ENCODE peak calls at places on chromosomes 4 and X, in four cellular contexts. N is H1, Y is HepG2, L is K562. Q is an unnamed sample.

GRCh38 chrX:149569770-149570169 is 17.5 kb downstream of the MAGEA9B start:
- DNase-seq in L (no peak), N (no peak), Y (no peak), Q (no peak)

GRCh38 chrX:151631822-151632221 is 63.4 kb upstream of the PRRG3 start:
- DNase-seq in Y (no peak), L (no peak), N (no peak), Q (no peak)

GRCh38 chr4:84492737-84493091 is 6.4 kb downstream of the NKX6-1 start:
- DNase-seq in L (no peak), N (no peak), Y (no peak), Q (no peak)

GRCh38 chr4:87003266-87003665 is 68.5 kb downstream of the AFF1 start:
- DNase-seq in Y (no peak), N (no peak), L (no peak), Q (no peak)

GRCh38 chrX:38560776-38561125 is 591 bp upstream of the TSPAN7 start:
- DNase-seq in Y (no peak), L (no peak), N (no peak), Q (no peak)

GRCh38 chr4:38782452-38783108 is at the start of gene TLR10:
- DNase-seq in L (peak), Y (peak), N (no peak), Q (peak)

GRCh38 chr4:90745176-90745575 is 618.0 kb downstream of the CCSER1 start:
- DNase-seq in L (no peak), Y (no peak), N (no peak), Q (peak)

GRCh38 chr4:59818656-59819055 is 1381.5 kb upstream of the ADGRL3 start:
- DNase-seq in Y (no peak), N (no peak), L (no peak), Q (peak)

GRCh38 chrX:1102786-1103185 is 109.7 kb downstream of the CRLF2 start:
- DNase-seq in N (no peak), Y (no peak), L (no peak), Q (no peak)

GRCh38 chrX:101986571-101986970 is 54.7 kb upstream of the ZMAT1 start:
- DNase-seq in Y (no peak), N (no peak), L (no peak), Q (no peak)

GRCh38 chr4:3361406-3361805 is 68.6 kb downstream of the RGS12 start:
- DNase-seq in N (no peak), Y (no peak), L (no peak), Q (no peak)

GRCh38 chr4:177671845-177672244 is 229.6 kb upstream of the AGA start:
- DNase-seq in N (no peak), L (no peak), Y (no peak), Q (no peak)

GRCh38 chr4:77418333-77418732 is 187.3 kb upstream of the CXCL13 start:
- DNase-seq in N (no peak), Y (no peak), L (no peak), Q (peak)

GRCh38 chr4:73847507-73848182 is 5.5 kb upstream of the PF4V1 start:
- DNase-seq in Y (no peak), L (no peak), N (no peak), Q (no peak)

GRCh38 chr4:13698296-13698695 is 70.8 kb upstream of the BOD1L1 start:
- DNase-seq in N (no peak), L (no peak), Y (no peak), Q (no peak)

GRCh38 chr4:84804126-84804525 is 162.4 kb downstream of the WDFY3 start:
- DNase-seq in L (no peak), N (no peak), Y (no peak), Q (no peak)

GRCh38 chr4:187124311-187124710 is 400.7 kb upstream of the FAT1 start:
- DNase-seq in L (no peak), N (no peak), Y (no peak), Q (no peak)

GRCh38 chrX:53160297-53160983 is 64.6 kb downstream of the KDM5C start:
- DNase-seq in L (no peak), Y (no peak), N (no peak), Q (no peak)

GRCh38 chr4:35793045-35793722 is 451.1 kb downstream of the ARAP2 start:
- DNase-seq in L (no peak), Y (no peak), N (no peak), Q (no peak)

GRCh38 chr4:89829470-89830138 is 7.4 kb downstream of the SNCA start:
- DNase-seq in N (no peak), L (no peak), Y (peak), Q (no peak)

GRCh38 chr4:110639207-110640092 is 16.6 kb upstream of the PITX2 start:
- DNase-seq in L (no peak), Y (no peak), N (peak), Q (no peak)

GRCh38 chr4:74873545-74874295 is 59.2 kb upstream of the PARM1 start:
- DNase-seq in N (no peak), L (no peak), Y (no peak), Q (no peak)

GRCh38 chrX:27336466-27337091 is 126.6 kb downstream of the PPP4R3C start:
- DNase-seq in Y (peak), N (peak), L (peak), Q (peak)

GRCh38 chrX:57565198-57565597 is 26.6 kb upstream of the ZXDB start:
- DNase-seq in N (no peak), Y (peak), L (no peak), Q (no peak)

GRCh38 chrX:109940411-109940810 is 62.5 kb upstream of the TMEM164 start:
- DNase-seq in L (no peak), Y (no peak), N (no peak), Q (no peak)

GRCh38 chr4:139934786-139935330 is 219.1 kb downstream of the MAML3 start:
- DNase-seq in L (no peak), Y (no peak), N (no peak), Q (no peak)

GRCh38 chr4:123055943-123056342 is 133.5 kb upstream of the NUDT6 start:
- DNase-seq in L (no peak), Y (no peak), N (no peak), Q (no peak)

GRCh38 chr4:109985993-109986640 is 73.4 kb downstream of the EGF start:
- DNase-seq in N (no peak), L (no peak), Y (no peak), Q (no peak)

GRCh38 chr4:123661080-123661737 is 264.6 kb downstream of the SPRY1 start:
- DNase-seq in L (peak), N (no peak), Y (no peak), Q (no peak)

GRCh38 chr4:169159614-169160013 is 111.1 kb downstream of the SH3RF1 start:
- DNase-seq in N (no peak), L (no peak), Y (no peak), Q (no peak)

GRCh38 chr4:124343711-124344110 is 368.8 kb downstream of the ANKRD50 start:
- DNase-seq in N (no peak), L (no peak), Y (no peak), Q (no peak)

GRCh38 chr4:156528216-156528615 is 443.4 kb downstream of the PDGFC start:
- DNase-seq in L (no peak), Y (no peak), N (no peak), Q (no peak)

GRCh38 chrX:30577362-30577961 is at the start of gene TASL:
- DNase-seq in L (no peak), N (no peak), Y (no peak), Q (no peak)

DNA sequence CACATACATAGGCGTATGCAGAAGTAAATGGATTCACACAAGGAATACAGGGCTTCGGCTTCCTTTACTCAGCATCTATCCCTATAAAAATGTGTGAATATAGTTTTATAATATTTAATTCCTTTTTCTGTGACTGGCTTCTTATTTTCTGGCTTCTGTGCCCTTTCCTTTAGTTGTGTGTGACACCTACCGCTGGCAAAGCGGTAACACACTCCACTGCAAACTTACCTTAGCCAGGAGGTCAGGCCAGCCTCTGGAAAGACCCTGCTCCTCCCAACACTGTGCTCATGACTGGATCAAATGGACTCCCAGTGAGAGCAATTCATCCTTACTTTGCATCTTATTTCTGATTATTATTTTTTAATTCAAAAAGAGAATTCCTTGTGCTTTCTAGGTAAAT is 244.2 kb downstream of the ANK2 start:
- DNase-seq in Y (no peak), N (no peak), L (no peak), Q (no peak)
- TF ChIP-seq PHF8 in Y (no peak), N (no peak), L (no peak), Q (no peak)

DNA sequence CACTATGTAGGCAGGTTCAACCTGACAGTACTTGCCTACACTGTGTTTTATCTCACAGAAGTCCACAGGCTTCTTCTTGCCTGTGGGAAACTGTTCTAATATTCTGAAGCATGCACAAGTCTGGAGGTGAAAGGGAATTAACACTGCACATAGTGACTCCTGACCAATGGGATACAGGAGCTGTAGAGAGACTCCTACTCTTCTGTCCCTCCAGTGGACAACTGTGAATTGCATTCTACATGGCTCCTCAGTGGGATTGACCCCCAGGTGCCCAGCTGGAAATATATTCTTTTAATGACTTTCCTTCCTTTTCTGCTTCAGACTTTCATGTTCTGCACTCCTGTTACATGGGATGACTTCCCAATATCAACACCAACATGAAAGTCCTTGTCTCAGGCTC is 8.2 kb upstream of the YIPF6 start:
- DNase-seq in L (peak), N (no peak), Y (peak), Q (peak)
- TF ChIP-seq PHF8 in L (no peak), N (no peak), Y (no peak), Q (no peak)

GRCh38 chr4:149676076-149676475 is 139.6 kb downstream of the IQCM start:
- DNase-seq in Y (no peak), N (no peak), L (no peak), Q (no peak)
- TF ChIP-seq PHF8 in Y (no peak), N (no peak), L (no peak), Q (no peak)

DNA sequence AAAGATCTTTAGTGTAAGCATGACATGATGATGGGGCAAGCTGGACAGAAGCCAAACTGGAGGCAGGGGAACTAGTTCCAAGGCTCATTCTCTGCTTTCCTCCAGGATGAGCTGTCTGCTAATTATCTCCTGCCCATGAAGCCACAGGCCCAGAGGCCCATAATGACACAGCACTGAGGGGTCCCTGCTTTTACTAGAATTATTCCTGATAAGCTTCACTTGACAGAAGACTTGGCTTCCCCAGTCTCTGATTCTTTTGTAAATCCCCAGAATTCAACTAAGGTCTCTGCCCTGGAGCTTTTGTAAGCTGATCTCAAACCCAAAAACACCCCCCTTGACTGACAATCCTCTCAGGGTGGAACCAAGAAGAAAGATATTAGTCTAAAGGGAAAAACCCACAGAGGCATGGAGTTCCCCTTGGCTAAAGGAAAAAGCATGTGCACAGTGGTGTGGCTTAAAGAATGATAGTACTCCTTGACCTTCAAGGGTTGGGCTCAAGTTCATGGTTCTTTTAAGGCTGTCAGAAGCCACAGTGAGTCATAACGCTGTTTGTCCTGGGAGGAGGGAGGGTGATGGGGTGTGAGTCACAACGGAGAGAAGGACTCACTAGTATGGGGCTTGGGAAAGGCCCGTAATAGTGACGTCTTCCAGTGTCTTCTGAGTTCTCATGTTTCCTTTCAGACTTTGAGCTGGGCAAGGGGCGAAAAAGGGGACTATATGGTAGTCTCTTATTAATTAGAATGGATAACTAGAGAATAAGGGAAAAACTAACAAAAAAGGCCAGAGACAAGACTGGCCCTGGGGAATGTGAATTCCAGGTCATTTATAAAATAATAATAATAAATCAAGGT is 146.0 kb upstream of the CPEB2 start:
- DNase-seq in Y (peak), N (no peak), L (peak), Q (peak)
- TF ChIP-seq PHF8 in Y (no peak), N (no peak), L (no peak), Q (no peak)

DNA sequence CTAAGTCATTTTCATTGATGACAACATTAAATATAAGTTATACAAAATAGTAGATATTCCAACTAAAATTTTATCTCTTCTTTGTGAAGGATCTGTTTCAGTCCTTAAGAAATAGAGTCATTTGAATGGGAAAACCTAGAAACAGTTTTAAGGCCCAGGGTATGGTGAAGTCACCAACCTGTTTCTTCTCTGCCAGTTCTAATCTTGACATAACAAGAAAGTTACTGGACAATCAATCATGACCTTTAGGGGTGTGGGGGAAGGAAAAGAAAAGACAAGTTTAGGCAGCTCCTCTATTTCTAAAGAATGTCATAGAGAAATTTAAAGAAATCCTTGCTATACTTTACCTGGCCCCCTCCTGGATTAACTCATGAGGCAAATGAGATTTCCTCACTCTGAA is 426.0 kb downstream of the RPA4 start:
- DNase-seq in L (peak), Y (no peak), N (no peak), Q (no peak)
- TF ChIP-seq PHF8 in L (no peak), Y (no peak), N (no peak), Q (no peak)

GRCh38 chrX:128458888-128459287 is 406.7 kb upstream of the ACTRT1 start:
- DNase-seq in L (no peak), Y (no peak), N (no peak), Q (peak)
- TF ChIP-seq PHF8 in L (no peak), Y (no peak), N (no peak), Q (no peak)